ENCODE peak calls at places on chromosomes 3 and 15, in four cellular contexts. One of them, this sample, is unnamed.

GRCh38 chr3:37712387-37712786 is 149.3 kb upstream of the CTDSPL start:
- DNase-seq in fibroblast of the aortic adventitia: no peak
- DNase-seq in T-helper 1 cell: no peak
- DNase-seq in GM13976: no peak
- DNase-seq in this sample: no peak

GRCh38 chr3:32569540-32570425 is 875 bp downstream of the DYNC1LI1 start:
- DNase-seq in fibroblast of the aortic adventitia: peak
- DNase-seq in T-helper 1 cell: peak
- DNase-seq in GM13976: peak
- DNase-seq in this sample: no peak

GRCh38 chr3:8757551-8758518 is 11.6 kb downstream of the OXTR start:
- DNase-seq in fibroblast of the aortic adventitia: peak
- DNase-seq in GM13976: no peak
- DNase-seq in T-helper 1 cell: no peak
- DNase-seq in this sample: no peak

GRCh38 chr3:72163809-72164634 is 379.1 kb upstream of the PROK2 start:
- DNase-seq in GM13976: peak
- DNase-seq in fibroblast of the aortic adventitia: no peak
- DNase-seq in T-helper 1 cell: no peak
- DNase-seq in this sample: peak

GRCh38 chr3:188111002-188111584 is 42.9 kb upstream of the LPP start:
- DNase-seq in GM13976: no peak
- DNase-seq in fibroblast of the aortic adventitia: peak
- DNase-seq in T-helper 1 cell: no peak
- DNase-seq in this sample: no peak

GRCh38 chr3:76134166-76134565 is 348.8 kb upstream of the ZNF717 start:
- DNase-seq in fibroblast of the aortic adventitia: no peak
- DNase-seq in GM13976: no peak
- DNase-seq in T-helper 1 cell: no peak
- DNase-seq in this sample: no peak

GRCh38 chr3:18499256-18499655 is 74.1 kb upstream of the SATB1 start:
- DNase-seq in T-helper 1 cell: no peak
- DNase-seq in GM13976: no peak
- DNase-seq in fibroblast of the aortic adventitia: no peak
- DNase-seq in this sample: peak

GRCh38 chr3:31103623-31104180 is 209.2 kb upstream of the GADL1 start:
- DNase-seq in T-helper 1 cell: no peak
- DNase-seq in fibroblast of the aortic adventitia: no peak
- DNase-seq in GM13976: no peak
- DNase-seq in this sample: no peak

GRCh38 chr3:153658151-153658550 is 463.0 kb upstream of the ARHGEF26 start:
- DNase-seq in T-helper 1 cell: no peak
- DNase-seq in fibroblast of the aortic adventitia: no peak
- DNase-seq in GM13976: no peak
- DNase-seq in this sample: no peak

GRCh38 chr3:49004352-49005297 is 2.6 kb upstream of the WDR6 start:
- DNase-seq in fibroblast of the aortic adventitia: no peak
- DNase-seq in GM13976: no peak
- DNase-seq in T-helper 1 cell: no peak
- DNase-seq in this sample: no peak

GRCh38 chr3:52811452-52812011 is 16.9 kb downstream of the ITIH3 start:
- DNase-seq in fibroblast of the aortic adventitia: no peak
- DNase-seq in GM13976: no peak
- DNase-seq in T-helper 1 cell: no peak
- DNase-seq in this sample: no peak

GRCh38 chr15:94576889-94577533 is 345.6 kb downstream of the MCTP2 start:
- DNase-seq in fibroblast of the aortic adventitia: no peak
- DNase-seq in GM13976: peak
- DNase-seq in T-helper 1 cell: no peak
- DNase-seq in this sample: no peak

GRCh38 chr3:53643757-53644156 is 149.3 kb downstream of the CACNA1D start:
- DNase-seq in T-helper 1 cell: no peak
- DNase-seq in fibroblast of the aortic adventitia: no peak
- DNase-seq in GM13976: no peak
- DNase-seq in this sample: no peak

GRCh38 chr3:160540546-160540945 is 24.8 kb downstream of the KPNA4 start:
- DNase-seq in fibroblast of the aortic adventitia: no peak
- DNase-seq in GM13976: no peak
- DNase-seq in T-helper 1 cell: no peak
- DNase-seq in this sample: no peak

GRCh38 chr3:122982202-122983185 is 45.1 kb downstream of the SEMA5B start:
- DNase-seq in GM13976: no peak
- DNase-seq in T-helper 1 cell: no peak
- DNase-seq in fibroblast of the aortic adventitia: no peak
- DNase-seq in this sample: no peak

GRCh38 chr3:115071122-115071521 is 76.0 kb downstream of the ZBTB20 start:
- DNase-seq in GM13976: no peak
- DNase-seq in T-helper 1 cell: no peak
- DNase-seq in fibroblast of the aortic adventitia: peak
- DNase-seq in this sample: no peak

GRCh38 chr15:52257734-52258062 is 37.9 kb downstream of the MYO5C start:
- DNase-seq in fibroblast of the aortic adventitia: peak
- DNase-seq in GM13976: no peak
- DNase-seq in T-helper 1 cell: no peak
- DNase-seq in this sample: no peak

GRCh38 chr15:101590785-101591184 is 61.4 kb downstream of the TM2D3 start:
- DNase-seq in GM13976: no peak
- DNase-seq in fibroblast of the aortic adventitia: no peak
- DNase-seq in T-helper 1 cell: no peak
- DNase-seq in this sample: no peak

GRCh38 chr3:167671878-167672427 is 18.2 kb upstream of the WDR49 start:
- DNase-seq in GM13976: no peak
- DNase-seq in T-helper 1 cell: no peak
- DNase-seq in fibroblast of the aortic adventitia: no peak
- DNase-seq in this sample: no peak

GRCh38 chr3:161977063-161977462 is 480.5 kb downstream of the OTOL1 start:
- DNase-seq in GM13976: no peak
- DNase-seq in T-helper 1 cell: no peak
- DNase-seq in fibroblast of the aortic adventitia: peak
- DNase-seq in this sample: no peak

GRCh38 chr3:188209740-188210139 is 55.8 kb downstream of the LPP start:
- DNase-seq in fibroblast of the aortic adventitia: no peak
- DNase-seq in GM13976: no peak
- DNase-seq in T-helper 1 cell: no peak
- DNase-seq in this sample: no peak

GRCh38 chr3:101898062-101898461 is 48.7 kb downstream of the NFKBIZ start:
- DNase-seq in GM13976: no peak
- DNase-seq in T-helper 1 cell: no peak
- DNase-seq in fibroblast of the aortic adventitia: no peak
- DNase-seq in this sample: no peak

GRCh38 chr3:16379838-16380237 is 114.8 kb downstream of the OXNAD1 start:
- DNase-seq in T-helper 1 cell: no peak
- DNase-seq in fibroblast of the aortic adventitia: no peak
- DNase-seq in GM13976: no peak
- DNase-seq in this sample: no peak

GRCh38 chr3:56119575-56120349 is 348.5 kb downstream of the ERC2 start:
- DNase-seq in T-helper 1 cell: no peak
- DNase-seq in GM13976: no peak
- DNase-seq in fibroblast of the aortic adventitia: peak
- DNase-seq in this sample: no peak

GRCh38 chr3:143040264-143040879 is 39.0 kb downstream of the U2SURP start:
- DNase-seq in T-helper 1 cell: no peak
- DNase-seq in GM13976: no peak
- DNase-seq in fibroblast of the aortic adventitia: peak
- DNase-seq in this sample: no peak

GRCh38 chr15:25240461-25241021 is 198.3 kb downstream of the UBE3A start:
- DNase-seq in GM13976: no peak
- DNase-seq in T-helper 1 cell: peak
- DNase-seq in fibroblast of the aortic adventitia: no peak
- DNase-seq in this sample: no peak

GRCh38 chr3:180036092-180036677 is 552 bp downstream of the PEX5L start:
- DNase-seq in GM13976: no peak
- DNase-seq in fibroblast of the aortic adventitia: no peak
- DNase-seq in T-helper 1 cell: no peak
- DNase-seq in this sample: no peak

GRCh38 chr3:11720220-11721113 is 76.8 kb upstream of the VGLL4 start:
- DNase-seq in GM13976: peak
- DNase-seq in T-helper 1 cell: peak
- DNase-seq in fibroblast of the aortic adventitia: peak
- DNase-seq in this sample: no peak

GRCh38 chr3:6631376-6631775 is 229.5 kb upstream of the GRM7 start:
- DNase-seq in GM13976: no peak
- DNase-seq in T-helper 1 cell: no peak
- DNase-seq in fibroblast of the aortic adventitia: no peak
- DNase-seq in this sample: no peak

GRCh38 chr15:66799242-66799641 is 97.2 kb downstream of the SMAD6 start:
- DNase-seq in T-helper 1 cell: no peak
- DNase-seq in GM13976: no peak
- DNase-seq in fibroblast of the aortic adventitia: no peak
- DNase-seq in this sample: no peak

GRCh38 chr3:149605902-149606301 is 51.9 kb downstream of the WWTR1 start:
- DNase-seq in T-helper 1 cell: no peak
- DNase-seq in GM13976: no peak
- DNase-seq in fibroblast of the aortic adventitia: peak
- DNase-seq in this sample: no peak

GRCh38 chr3:18423401-18424212 is 1.5 kb downstream of the SATB1 start:
- DNase-seq in T-helper 1 cell: no peak
- DNase-seq in fibroblast of the aortic adventitia: peak
- DNase-seq in GM13976: peak
- DNase-seq in this sample: peak

GRCh38 chr15:66735909-66736305 is 33.9 kb downstream of the SMAD6 start:
- DNase-seq in GM13976: no peak
- DNase-seq in T-helper 1 cell: no peak
- DNase-seq in fibroblast of the aortic adventitia: peak
- DNase-seq in this sample: no peak

GRCh38 chr3:54621181-54621580 is 306.7 kb downstream of the LRTM1 start:
- DNase-seq in fibroblast of the aortic adventitia: no peak
- DNase-seq in T-helper 1 cell: no peak
- DNase-seq in GM13976: no peak
- DNase-seq in this sample: no peak

GRCh38 chr3:140529096-140529495 is 148.8 kb upstream of the TRIM42 start:
- DNase-seq in fibroblast of the aortic adventitia: no peak
- DNase-seq in GM13976: no peak
- DNase-seq in T-helper 1 cell: no peak
- DNase-seq in this sample: no peak

GRCh38 chr3:16449369-16449768 is 64.1 kb downstream of the RFTN1 start:
- DNase-seq in GM13976: no peak
- DNase-seq in T-helper 1 cell: no peak
- DNase-seq in fibroblast of the aortic adventitia: no peak
- DNase-seq in this sample: no peak

This sample was measured in GM12878.